ENCODE peak calls at places on chromosomes 12 and 14, in six cellular contexts. M is HAP-1, Y is progenitor cell of endocrine pancreas, N is cardiac fibroblast, C is neural crest cell, S is A549. H is an unnamed sample.

GRCh38 chr12:52506858-52507715 is 13.1 kb downstream of the KRT5 start:
- DNase-seq in S (peak; percentile 61), M (peak; percentile 27), N (peak; percentile 85), Y (no peak), C (peak; percentile 3), H (peak; percentile 46)

GRCh38 chr12:55720894-55721444 is 776 bp downstream of the RDH5 start:
- DNase-seq in M (no peak), N (peak; percentile 95), Y (no peak), S (peak; percentile 80), C (no peak), H (peak; percentile 71)

GRCh38 chr14:65502676-65503124 is 90.2 kb downstream of the FUT8 start:
- DNase-seq in S (no peak), Y (no peak), N (peak; percentile 92), M (no peak), C (no peak), H (no peak)

GRCh38 chr12:132373967-132374820 is 44.8 kb upstream of the GALNT9 start:
- DNase-seq in M (no peak), S (no peak), Y (no peak), N (peak; percentile 18), C (no peak), H (no peak)

GRCh38 chr12:103962493-103962892 is 3.2 kb upstream of the TDG start:
- DNase-seq in Y (no peak), M (no peak), S (no peak), N (no peak), C (no peak), H (no peak)

GRCh38 chr12:50581226-50582184 is 76.7 kb downstream of the DIP2B start:
- DNase-seq in C (no peak), N (peak; percentile 68), M (no peak), Y (no peak), S (no peak), H (no peak)

GRCh38 chr12:53324779-53325538 is 3.5 kb upstream of the AAAS start:
- DNase-seq in N (peak; percentile 92), S (peak; percentile 96), Y (peak; percentile 79), M (peak; percentile 85), C (peak; percentile 83), H (peak; percentile 98)

GRCh38 chr12:5434647-5434968 is 2.7 kb downstream of the NTF3 start:
- DNase-seq in M (no peak), N (no peak), S (no peak), C (no peak), Y (no peak), H (no peak)

GRCh38 chr14:60311417-60311816 is 62.4 kb downstream of the PPM1A start:
- DNase-seq in S (no peak), Y (no peak), N (peak; percentile 32), M (peak; percentile 56), C (no peak), H (no peak)

GRCh38 chr12:105234197-105234596 is 1.8 kb downstream of the APPL2 start:
- DNase-seq in M (no peak), Y (no peak), S (no peak), N (no peak), C (no peak), H (no peak)

GRCh38 chr14:100486025-100486828 is 101.0 kb downstream of the BEGAIN start:
- DNase-seq in S (peak; percentile 35), C (peak; percentile 81), Y (peak; percentile 93), M (no peak), N (peak; percentile 63), H (peak; percentile 67)

GRCh38 chr12:86741531-86741930 is 485.3 kb upstream of the MGAT4C start:
- DNase-seq in C (no peak), S (no peak), Y (no peak), N (no peak), M (no peak), H (no peak)

GRCh38 chr12:51828951-51829581 is 19.5 kb downstream of the FIGNL2 start:
- DNase-seq in C (no peak), N (no peak), M (no peak), S (no peak), Y (no peak), H (no peak)

GRCh38 chr12:20183563-20183962 is 184.8 kb upstream of the PDE3A start:
- DNase-seq in Y (no peak), M (no peak), N (peak; percentile 70), S (peak; percentile 16), C (no peak), H (peak; percentile 31)

GRCh38 chr14:56351861-56352260 is 227.7 kb upstream of the TMEM260 start:
- DNase-seq in C (no peak), Y (no peak), M (no peak), N (peak; percentile 85), S (peak; percentile 4), H (no peak)

GRCh38 chr12:112418248-112418595 is 525 bp upstream of the PTPN11 start:
- DNase-seq in M (no peak), C (no peak), N (no peak), S (no peak), Y (no peak), H (no peak)

GRCh38 chr12:89461649-89462612 is 62.7 kb downstream of the GALNT4 start:
- DNase-seq in N (peak; percentile 89), Y (no peak), S (peak; percentile 64), C (no peak), M (peak; percentile 74), H (peak; percentile 26)

GRCh38 chr12:89632778-89633177 is 75.9 kb downstream of the ATP2B1 start:
- DNase-seq in S (peak; percentile 63), M (no peak), N (no peak), C (no peak), Y (no peak), H (peak; percentile 14)

GRCh38 chr12:110279976-110280783 is 867 bp upstream of the ATP2A2 start:
- DNase-seq in C (no peak), N (peak; percentile 49), S (peak; percentile 76), M (peak; percentile 83), Y (peak; percentile 18), H (peak; percentile 58)

GRCh38 chr12:106648736-106649135 is 65.9 kb downstream of the RFX4 start:
- DNase-seq in C (no peak), M (no peak), Y (no peak), N (no peak), S (no peak), H (no peak)

GRCh38 chr12:130335517-130336392 is 1.9 kb upstream of the PIWIL1 start:
- DNase-seq in Y (peak; percentile 44), C (peak; percentile 63), M (peak; percentile 49), S (peak; percentile 73), N (peak; percentile 76), H (peak; percentile 39)

H was measured in HuH-7.